ENCODE peak calls at places on chromosomes 5 and 9, in five cellular contexts. Y, S, Q, O and B are unnamed samples.

GRCh38 chr5:33890633-33891032 is 1.2 kb downstream of the ADAMTS12 start:
- DNase-seq in Q (no peak), S (no peak), O (no peak), Y (peak), B (peak)

GRCh38 chr9:38682713-38683112 is 37.2 kb downstream of the FAM240B start:
- DNase-seq in Q (no peak), O (no peak), S (no peak), Y (no peak), B (no peak)

GRCh38 chr5:125410501-125411162 is 664.2 kb upstream of the ZNF608 start:
- DNase-seq in Q (no peak), Y (no peak), O (no peak), S (no peak), B (no peak)

GRCh38 chr5:147190236-147190815 is 44.5 kb upstream of the STK32A start:
- DNase-seq in Q (no peak), O (no peak), S (no peak), Y (no peak), B (no peak)

GRCh38 chr9:25964239-25964638 is 286.0 kb upstream of the TUSC1 start:
- DNase-seq in Q (no peak), O (peak), Y (peak), S (no peak), B (peak)

GRCh38 chr5:5026407-5026780 is 113.7 kb upstream of the ADAMTS16 start:
- DNase-seq in Y (no peak), O (no peak), Q (no peak), S (no peak), B (no peak)

GRCh38 chr9:115118471-115119156 is 657 bp upstream of the TNC start:
- DNase-seq in Q (no peak), O (peak), S (no peak), Y (peak), B (peak)

GRCh38 chr5:104817127-104817526 is 1254.5 kb upstream of the NUDT12 start:
- DNase-seq in Y (no peak), S (no peak), Q (no peak), O (no peak), B (no peak)

GRCh38 chr5:138111181-138111580 is 27.3 kb downstream of the WNT8A start:
- DNase-seq in O (no peak), S (no peak), Y (no peak), Q (no peak), B (no peak)

GRCh38 chr9:37575921-37576721 is at the start of gene FBXO10:
- DNase-seq in Y (peak), Q (peak), S (peak), O (peak), B (peak)

GRCh38 chr5:178304016-178304415 is 71.4 kb upstream of the PHYKPL start:
- DNase-seq in O (no peak), S (no peak), Q (no peak), Y (no peak), B (no peak)

GRCh38 chr5:80672140-80672736 is 17.5 kb upstream of the DHFR start:
- DNase-seq in Y (peak), O (peak), S (peak), Q (no peak), B (peak)

GRCh38 chr5:127564002-127564769 is 46.7 kb downstream of the PRRC1 start:
- DNase-seq in O (peak), Y (peak), S (peak), Q (no peak), B (peak)

GRCh38 chr9:22052376-22052945 is 43.4 kb upstream of the CDKN2B start:
- DNase-seq in O (no peak), Y (no peak), Q (no peak), S (peak), B (no peak)

GRCh38 chr9:137310190-137311052 is 8.3 kb upstream of the NRARP start:
- DNase-seq in Y (no peak), O (no peak), Q (no peak), S (no peak), B (no peak)

GRCh38 chr5:1140188-1140817 is 28.4 kb upstream of the SLC12A7 start:
- DNase-seq in Q (peak), Y (peak), O (peak), S (peak), B (peak)

GRCh38 chr9:95876595-95876994 is 1.1 kb downstream of the ERCC6L2 start:
- DNase-seq in S (no peak), Y (no peak), O (peak), Q (no peak), B (no peak)

GRCh38 chr9:129072171-129072570 is 8.7 kb upstream of the DOLPP1 start:
- DNase-seq in O (no peak), S (no peak), Q (no peak), Y (no peak), B (no peak)

GRCh38 chr9:95641591-95641990 is 124.8 kb upstream of the PTCH1 start:
- DNase-seq in Q (no peak), S (no peak), O (no peak), Y (no peak), B (no peak)

GRCh38 chr9:119968837-119969707 is 599.8 kb upstream of the BRINP1 start:
- DNase-seq in O (peak), S (peak), Y (peak), Q (no peak), B (peak)